ENCODE peak calls at places on chromosomes 2 and 18, in six cellular contexts. C is brain microvascular endothelial cell; I is CD4-positive, CD25-positive, alpha-beta regulatory T cell; T is SJSA1; V is ovary; U is GM06990. Q is an unnamed sample. For H3K27me3, the result is how much of the 10 kb centered on the place peaks cover.

GRCh38 chr2:109586687-109587086 is 27.1 kb downstream of the SEPTIN10 start:
- DNase-seq in V (no peak), U (no peak), C (no peak), I (no peak), T (no peak), Q (no peak)

GRCh38 chr2:201513271-201513670 is 61.7 kb downstream of the STRADB start:
- DNase-seq in C (no peak), V (no peak), U (no peak), T (no peak), I (no peak), Q (peak)

GRCh38 chr2:72979896-72980295 is 62.6 kb downstream of the EMX1 start:
- DNase-seq in U (no peak), I (no peak), C (no peak), V (no peak), T (no peak), Q (no peak)

GRCh38 chr2:9693646-9694045 is 62.8 kb upstream of the YWHAQ start:
- DNase-seq in U (no peak), T (no peak), I (no peak), C (no peak), V (no peak), Q (no peak)

GRCh38 chr2:167572895-167573294 is 674.5 kb downstream of the STK39 start:
- DNase-seq in C (no peak), I (no peak), U (no peak), V (no peak), T (no peak), Q (no peak)

GRCh38 chr2:53130441-53130943 is 637.1 kb upstream of the CHAC2 start:
- DNase-seq in T (no peak), I (no peak), C (peak), V (no peak), U (no peak), Q (no peak)

GRCh38 chr2:15169326-15170038 is 391.7 kb downstream of the NBAS start:
- DNase-seq in I (no peak), U (no peak), C (peak), V (no peak), T (peak), Q (no peak)

GRCh38 chr2:232229296-232229916 is 149.1 kb upstream of the ALPP start:
- DNase-seq in T (no peak), C (peak), V (no peak), I (no peak), U (no peak), Q (no peak)

GRCh38 chr2:215290980-215291599 is 20.8 kb upstream of the ATIC start:
- DNase-seq in C (no peak), T (no peak), V (no peak), I (no peak), U (no peak), Q (no peak)

GRCh38 chr18:77344777-77345507 is 95.3 kb downstream of the GALR1 start:
- DNase-seq in C (no peak), I (no peak), T (no peak), U (no peak), V (no peak), Q (no peak)

GRCh38 chr2:29509397-29509796 is 394.2 kb downstream of the CLIP4 start:
- DNase-seq in C (no peak), U (no peak), T (no peak), I (no peak), V (no peak), Q (no peak)

GRCh38 chr2:8761529-8762164 is 75.8 kb downstream of the KIDINS220 start:
- DNase-seq in V (no peak), I (no peak), T (no peak), C (peak), U (no peak), Q (no peak)

GRCh38 chr2:239731998-239732665 is 293.0 kb downstream of the NDUFA10 start:
- DNase-seq in C (no peak), V (no peak), U (no peak), I (no peak), T (no peak), Q (no peak)

DNA sequence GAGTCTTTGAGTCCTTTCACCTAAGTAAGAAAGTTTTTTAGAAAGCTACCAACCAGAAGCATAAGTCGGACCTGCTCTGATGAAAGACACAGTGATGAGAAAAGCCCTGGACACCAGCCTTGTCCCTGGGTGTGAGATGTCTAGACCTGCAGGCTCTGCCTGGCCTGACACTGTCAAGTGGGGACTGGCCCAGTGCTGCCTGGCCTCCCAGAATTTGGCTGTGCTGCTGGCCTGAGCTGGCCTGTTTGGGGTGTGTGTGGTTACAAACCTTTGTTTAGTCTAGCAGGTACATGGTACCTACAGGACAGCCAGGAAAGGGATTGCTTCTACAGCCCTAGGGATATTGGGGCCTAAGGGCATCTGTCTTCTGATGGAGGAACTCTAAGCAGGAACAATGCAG is 48.3 kb downstream of the ASB1 start:
- DNase-seq in I (no peak), U (no peak), T (peak), V (no peak), C (no peak), Q (no peak)
- H3K4me3 ChIP-seq in I (no peak), U (no peak), T (no peak), V (no peak), C (no peak), Q (no peak)

GRCh38 chr2:176177580-176178270 is 10.7 kb upstream of the HOXD1 start:
- DNase-seq in C (no peak), I (no peak), U (no peak), T (no peak), V (no peak), Q (peak)
- H3K27me3 ChIP-seq in C (half or more), I (half or more), U (under half), T (under half), V (under half), Q (under half)

DNA sequence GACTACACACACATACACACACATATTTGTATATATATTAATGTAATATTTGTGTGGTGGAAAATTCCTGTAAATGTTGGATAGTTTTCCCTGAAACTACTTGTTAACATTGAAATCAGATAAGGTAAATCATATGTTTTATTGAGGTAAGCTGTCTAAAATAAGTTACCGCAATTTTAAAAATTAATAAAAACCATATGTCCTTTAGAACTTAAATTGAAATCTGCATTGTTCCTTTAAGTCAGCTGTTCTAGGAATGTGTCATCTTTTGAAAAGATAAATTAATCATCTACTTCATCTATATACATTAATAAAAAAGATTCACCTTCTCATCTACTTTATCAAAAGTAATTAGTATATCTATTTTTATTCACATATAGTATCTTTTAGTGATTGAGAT is 102.0 kb downstream of the CSRNP3 start:
- DNase-seq in U (no peak), I (no peak), T (no peak), C (no peak), V (no peak), Q (no peak)
- H3K4me3 ChIP-seq in U (no peak), I (no peak), T (no peak), C (no peak), V (no peak), Q (no peak)

GRCh38 chr18:21406111-21406510 is 164.1 kb downstream of the GREB1L start:
- DNase-seq in V (no peak), I (no peak), T (no peak), U (no peak), C (no peak), Q (no peak)
- H3K27me3 ChIP-seq in V (under half), I (under half), T (under half), U (under half), C (under half), Q (under half)

GRCh38 chr2:37262510-37262909 is 31.1 kb downstream of the NDUFAF7 start:
- DNase-seq in U (no peak), V (no peak), I (no peak), C (no peak), T (no peak), Q (no peak)
- H3K4me3 ChIP-seq in U (no peak), V (no peak), I (no peak), C (no peak), T (no peak), Q (no peak)

DNA sequence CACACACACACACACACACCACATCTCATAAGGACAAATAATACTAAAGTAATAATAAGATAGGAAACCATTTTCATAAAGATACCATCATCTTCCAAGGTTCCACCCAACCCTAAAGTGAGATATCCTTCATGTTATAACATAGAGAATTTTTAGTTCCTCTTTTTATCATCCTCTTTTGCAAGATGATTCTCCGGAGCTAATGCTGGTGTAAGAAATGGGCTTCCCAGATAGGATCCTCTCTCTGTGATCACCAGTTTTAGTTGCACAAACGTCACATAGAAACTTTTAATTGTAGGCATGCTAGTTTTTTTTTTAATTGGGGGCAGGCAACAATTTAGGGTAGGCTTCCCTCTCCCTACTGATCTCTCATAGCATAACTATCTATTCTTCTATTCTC is 49.6 kb downstream of the ARHGAP25 start:
- DNase-seq in U (no peak), V (no peak), I (no peak), T (no peak), C (no peak), Q (no peak)
- H3K27me3 ChIP-seq in U (under half), V (under half), I (under half), T (under half), C (under half), Q (under half)

GRCh38 chr2:86631846-86632485 is 8.3 kb upstream of the RNF103 start:
- DNase-seq in T (no peak), V (no peak), C (no peak), U (no peak), I (no peak), Q (no peak)

GRCh38 chr2:86623549-86624547 is at the start of gene RNF103:
- DNase-seq in I (peak), T (peak), V (peak), U (peak), C (peak), Q (peak)

GRCh38 chr2:86627550-86627949 is 3.9 kb upstream of the RNF103 start:
- DNase-seq in I (no peak), V (no peak), C (no peak), U (no peak), T (no peak), Q (no peak)

GRCh38 chr2:86625096-86625495 is 1.4 kb upstream of the RNF103 start:
- DNase-seq in T (no peak), V (no peak), I (no peak), U (no peak), C (no peak), Q (no peak)

DNA sequence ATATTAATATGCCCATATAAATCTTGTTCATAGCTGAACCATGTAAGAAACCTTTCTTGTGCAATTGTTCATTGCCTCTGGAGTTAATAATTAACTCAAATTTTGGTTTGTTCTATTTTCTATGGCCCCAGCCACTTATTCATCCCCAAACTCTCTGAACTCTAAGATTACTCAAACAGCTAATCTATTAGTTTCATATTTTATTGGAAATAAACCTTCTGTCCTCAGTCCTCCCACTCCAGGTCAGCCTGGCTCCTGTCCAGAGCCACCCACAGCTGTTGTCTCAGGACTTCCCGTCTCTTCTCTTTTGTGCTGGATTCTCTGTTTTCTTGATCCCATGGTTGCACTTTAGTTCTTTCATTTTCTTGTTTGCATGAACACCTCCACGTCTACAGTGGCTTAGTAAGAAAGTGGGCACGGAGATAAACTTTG is 4.4 kb upstream of the RNF103 start:
- DNase-seq in V (no peak), C (no peak), I (no peak), T (no peak), U (no peak), Q (no peak)
- H3K4me3 ChIP-seq in V (no peak), C (no peak), I (no peak), T (no peak), U (no peak), Q (no peak)

DNA sequence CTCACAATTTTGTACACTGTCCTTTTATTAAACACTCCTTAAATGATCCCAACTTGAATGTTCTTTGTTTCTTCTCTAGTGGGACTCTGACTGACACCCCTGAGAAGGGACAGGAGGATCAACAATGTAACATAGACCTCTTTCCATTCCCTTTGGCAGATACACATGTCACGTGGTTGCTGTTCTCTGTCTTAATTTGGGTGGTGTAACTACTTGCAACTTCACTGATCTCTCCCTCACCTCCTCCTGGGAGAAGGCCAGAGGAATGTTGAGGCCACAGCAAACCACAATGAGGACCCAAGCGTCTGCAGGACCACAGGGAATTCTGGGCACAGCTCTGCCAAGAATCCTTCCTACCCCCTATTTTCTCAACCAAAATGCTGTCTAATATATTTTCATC is 205.6 kb downstream of the RTP5 start:
- DNase-seq in C (no peak), T (peak), I (no peak), U (no peak), V (no peak), Q (no peak)
- H3K27me3 ChIP-seq in C (under half), T (under half), I (under half), U (under half), V (under half), Q (under half)

DNA sequence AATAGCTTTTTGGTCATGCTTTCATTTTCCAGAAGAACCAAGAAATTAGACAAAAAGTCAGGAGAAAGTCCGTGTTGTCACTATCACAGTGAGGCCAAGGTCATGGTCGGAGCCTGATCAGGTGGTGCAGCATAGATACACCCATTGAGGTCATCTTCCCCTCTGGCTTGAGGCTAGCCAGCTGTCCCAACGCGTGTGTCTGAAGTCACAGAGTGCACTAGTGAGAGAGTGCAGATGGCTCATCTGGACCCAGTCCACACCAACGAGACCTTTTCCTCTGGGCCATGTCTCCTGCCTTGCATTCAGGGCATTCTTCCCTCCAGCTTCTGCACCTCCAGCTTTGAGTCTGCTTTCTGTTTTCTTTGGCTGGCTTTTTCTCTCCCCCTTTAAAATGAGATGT is 146.9 kb downstream of the TDRD15 start:
- DNase-seq in T (no peak), C (no peak), U (no peak), I (no peak), V (peak), Q (no peak)
- H3K4me3 ChIP-seq in T (no peak), C (no peak), U (no peak), I (no peak), V (no peak), Q (no peak)